ENCODE peak calls at places on chromosomes 12 and 14, in six cellular contexts. One of them, this sample, is unnamed.

GRCh38 chr12:97800561-97800960 is 338.0 kb downstream of the RMST start:
- DNase-seq in omental fat pad: no peak
- DNase-seq in prostate gland: no peak
- DNase-seq in CD8-positive, alpha-beta T cell: no peak
- DNase-seq in adrenal gland: no peak
- DNase-seq in HFF-Myc: no peak
- DNase-seq in this sample: no peak

GRCh38 chr12:753401-754237 is 1.2 kb downstream of the WNK1 start:
- DNase-seq in adrenal gland: peak; percentile 69
- DNase-seq in CD8-positive, alpha-beta T cell: peak; percentile 16
- DNase-seq in prostate gland: peak; percentile 13
- DNase-seq in omental fat pad: no peak
- DNase-seq in HFF-Myc: no peak
- DNase-seq in this sample: peak; percentile 40

GRCh38 chr12:19382111-19382526 is 57.2 kb upstream of the AEBP2 start:
- DNase-seq in adrenal gland: peak; percentile 32
- DNase-seq in CD8-positive, alpha-beta T cell: no peak
- DNase-seq in prostate gland: no peak
- DNase-seq in HFF-Myc: peak; percentile 50
- DNase-seq in omental fat pad: no peak
- DNase-seq in this sample: no peak

GRCh38 chr12:6936642-6937480 is 6.8 kb upstream of the RNU7-1 start:
- DNase-seq in prostate gland: no peak
- DNase-seq in adrenal gland: peak; percentile 53
- DNase-seq in CD8-positive, alpha-beta T cell: no peak
- DNase-seq in omental fat pad: no peak
- DNase-seq in HFF-Myc: no peak
- DNase-seq in this sample: peak; percentile 50

GRCh38 chr14:64806202-64806861 is 73.4 kb downstream of the SPTB start:
- DNase-seq in prostate gland: peak; percentile 12
- DNase-seq in omental fat pad: no peak
- DNase-seq in HFF-Myc: no peak
- DNase-seq in CD8-positive, alpha-beta T cell: no peak
- DNase-seq in adrenal gland: peak; percentile 71
- DNase-seq in this sample: no peak

GRCh38 chr14:103633391-103633790 is 4.4 kb downstream of the KLC1 start:
- DNase-seq in CD8-positive, alpha-beta T cell: no peak
- DNase-seq in HFF-Myc: no peak
- DNase-seq in adrenal gland: no peak
- DNase-seq in omental fat pad: no peak
- DNase-seq in prostate gland: no peak
- DNase-seq in this sample: no peak

GRCh38 chr12:2625267-2625666 is 169.5 kb upstream of the FKBP4 start:
- DNase-seq in CD8-positive, alpha-beta T cell: no peak
- DNase-seq in adrenal gland: no peak
- DNase-seq in HFF-Myc: no peak
- DNase-seq in omental fat pad: no peak
- DNase-seq in prostate gland: no peak
- DNase-seq in this sample: no peak

GRCh38 chr12:95318071-95318545 is 100.5 kb downstream of the VEZT start:
- DNase-seq in omental fat pad: no peak
- DNase-seq in prostate gland: peak; percentile 8
- DNase-seq in CD8-positive, alpha-beta T cell: no peak
- DNase-seq in HFF-Myc: no peak
- DNase-seq in adrenal gland: no peak
- DNase-seq in this sample: no peak

GRCh38 chr12:120090626-120091295 is 25.8 kb downstream of the RAB35 start:
- DNase-seq in CD8-positive, alpha-beta T cell: no peak
- DNase-seq in omental fat pad: no peak
- DNase-seq in prostate gland: no peak
- DNase-seq in HFF-Myc: no peak
- DNase-seq in adrenal gland: no peak
- DNase-seq in this sample: no peak

DNA sequence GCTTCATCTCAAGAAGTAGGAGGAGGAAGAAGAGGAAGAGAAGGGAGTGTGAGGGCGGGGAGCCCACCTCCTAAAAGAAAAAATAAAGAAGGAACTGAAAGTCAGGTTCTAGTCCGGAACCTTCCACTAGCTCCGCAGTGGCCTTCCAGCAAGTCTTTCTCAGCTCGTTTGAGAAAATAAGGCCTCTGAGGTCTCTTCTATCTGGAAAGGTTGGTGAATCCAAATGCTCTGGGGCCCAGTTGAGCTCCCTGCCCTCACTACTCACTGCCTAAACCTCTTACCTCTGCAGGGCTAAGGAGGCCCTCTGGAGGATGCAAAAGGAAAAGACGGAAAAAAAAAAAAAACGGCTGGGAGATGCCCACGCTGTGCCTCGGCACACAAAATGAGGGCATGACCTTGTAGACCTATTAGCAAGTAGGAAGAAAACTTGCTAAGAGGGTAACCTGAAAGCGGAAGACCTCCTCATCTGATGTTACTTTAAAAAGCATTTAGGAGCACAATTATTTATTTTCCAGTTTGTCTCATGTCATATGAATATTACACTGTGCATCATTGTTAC is 35.9 kb downstream of the FBLN5 start:
- DNase-seq in HFF-Myc: no peak
- DNase-seq in adrenal gland: no peak
- DNase-seq in prostate gland: peak; percentile 32
- DNase-seq in CD8-positive, alpha-beta T cell: no peak
- DNase-seq in omental fat pad: no peak
- DNase-seq in this sample: peak; percentile 39
- TF ChIP-seq CTCF in HFF-Myc: peak; percentile 54
- TF ChIP-seq CTCF in adrenal gland: peak; percentile 51
- TF ChIP-seq CTCF in prostate gland: peak; percentile 13
- TF ChIP-seq CTCF in CD8-positive, alpha-beta T cell: peak; percentile 56
- TF ChIP-seq CTCF in omental fat pad: no peak
- TF ChIP-seq CTCF in this sample: peak; percentile 73

DNA sequence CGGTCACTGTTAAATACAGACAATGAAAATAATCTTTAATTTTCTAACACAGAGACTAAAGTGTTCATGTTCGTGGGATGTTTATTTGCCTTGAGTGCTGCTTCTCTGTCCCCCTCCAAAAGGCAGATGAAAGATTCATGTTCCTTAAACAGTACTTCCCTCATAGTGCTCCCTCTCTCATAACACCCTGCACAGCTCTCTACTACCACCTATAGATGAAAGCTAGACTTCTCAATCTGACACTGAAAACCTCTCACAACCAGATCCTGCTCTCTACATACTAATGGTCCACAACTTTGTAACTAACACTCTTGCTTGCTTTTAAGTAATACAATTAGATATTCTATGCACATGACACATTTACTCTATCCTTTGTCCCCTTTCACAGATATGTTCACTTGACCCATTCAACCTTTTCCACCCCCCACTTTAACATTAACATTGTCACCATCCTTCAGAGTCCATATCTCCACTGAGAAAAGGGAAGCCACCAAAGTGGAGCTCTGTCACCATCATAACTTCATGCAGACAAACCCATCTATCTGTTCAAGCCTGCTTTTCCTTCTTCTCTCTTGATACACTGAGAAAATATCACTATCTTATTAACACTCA is 266.4 kb upstream of the USP15 start:
- DNase-seq in omental fat pad: no peak
- DNase-seq in prostate gland: no peak
- DNase-seq in adrenal gland: no peak
- DNase-seq in HFF-Myc: peak; percentile 0
- DNase-seq in CD8-positive, alpha-beta T cell: no peak
- DNase-seq in this sample: no peak
- TF ChIP-seq CTCF in omental fat pad: no peak
- TF ChIP-seq CTCF in prostate gland: no peak
- TF ChIP-seq CTCF in adrenal gland: peak; percentile 66
- TF ChIP-seq CTCF in HFF-Myc: peak; percentile 43
- TF ChIP-seq CTCF in CD8-positive, alpha-beta T cell: no peak
- TF ChIP-seq CTCF in this sample: peak; percentile 40

GRCh38 chr14:54671537-54671936 is 104.6 kb downstream of the SAMD4A start:
- DNase-seq in adrenal gland: no peak
- DNase-seq in prostate gland: no peak
- DNase-seq in omental fat pad: no peak
- DNase-seq in HFF-Myc: no peak
- DNase-seq in CD8-positive, alpha-beta T cell: no peak
- DNase-seq in this sample: no peak
- TF ChIP-seq CTCF in adrenal gland: no peak
- TF ChIP-seq CTCF in prostate gland: no peak
- TF ChIP-seq CTCF in omental fat pad: no peak
- TF ChIP-seq CTCF in HFF-Myc: no peak
- TF ChIP-seq CTCF in CD8-positive, alpha-beta T cell: no peak
- TF ChIP-seq CTCF in this sample: no peak

GRCh38 chr14:102500724-102501123 is 8.9 kb downstream of the ANKRD9 start:
- DNase-seq in CD8-positive, alpha-beta T cell: no peak
- DNase-seq in HFF-Myc: no peak
- DNase-seq in prostate gland: no peak
- DNase-seq in omental fat pad: no peak
- DNase-seq in adrenal gland: no peak
- DNase-seq in this sample: no peak

GRCh38 chr14:102503576-102504224 is 5.9 kb downstream of the ANKRD9 start:
- DNase-seq in HFF-Myc: no peak
- DNase-seq in adrenal gland: peak; percentile 55
- DNase-seq in prostate gland: no peak
- DNase-seq in omental fat pad: no peak
- DNase-seq in CD8-positive, alpha-beta T cell: no peak
- DNase-seq in this sample: no peak

GRCh38 chr14:102500190-102500661 is 9.3 kb downstream of the ANKRD9 start:
- DNase-seq in prostate gland: peak; percentile 88
- DNase-seq in HFF-Myc: peak; percentile 73
- DNase-seq in adrenal gland: no peak
- DNase-seq in omental fat pad: no peak
- DNase-seq in CD8-positive, alpha-beta T cell: no peak
- DNase-seq in this sample: no peak

GRCh38 chr14:102502571-102502970 is 7.0 kb downstream of the ANKRD9 start:
- DNase-seq in adrenal gland: no peak
- DNase-seq in omental fat pad: no peak
- DNase-seq in HFF-Myc: no peak
- DNase-seq in prostate gland: no peak
- DNase-seq in CD8-positive, alpha-beta T cell: no peak
- DNase-seq in this sample: no peak

DNA sequence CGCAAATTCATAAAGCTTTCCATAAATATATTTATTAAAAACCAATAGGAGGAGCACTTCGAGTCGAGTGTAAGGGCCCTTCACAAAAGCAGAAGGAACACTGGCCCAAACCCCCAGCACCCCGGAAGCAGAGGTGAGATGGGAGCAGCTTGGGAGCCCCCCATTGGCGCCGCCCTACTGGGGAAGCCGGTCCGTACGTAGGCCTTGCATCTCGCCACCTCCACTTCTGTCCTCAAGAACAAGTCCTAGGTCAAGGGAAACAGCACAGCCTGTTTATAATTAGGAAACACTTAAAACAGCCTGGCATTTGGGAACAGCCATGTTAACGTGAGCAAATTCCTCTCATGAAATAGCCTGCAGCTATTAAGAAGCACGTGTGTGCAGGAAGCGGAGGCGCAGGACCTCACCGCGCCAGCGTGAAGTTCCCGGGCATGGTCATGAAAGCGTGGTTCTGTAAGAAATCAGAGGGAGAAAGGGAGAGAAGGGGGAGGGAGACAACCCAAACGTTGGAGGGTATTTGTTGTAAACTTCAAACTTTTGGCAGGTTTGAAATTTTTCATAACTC is 7.7 kb downstream of the ANKRD9 start:
- DNase-seq in omental fat pad: no peak
- DNase-seq in prostate gland: no peak
- DNase-seq in adrenal gland: no peak
- DNase-seq in HFF-Myc: no peak
- DNase-seq in CD8-positive, alpha-beta T cell: no peak
- DNase-seq in this sample: no peak
- TF ChIP-seq CTCF in omental fat pad: no peak
- TF ChIP-seq CTCF in prostate gland: no peak
- TF ChIP-seq CTCF in adrenal gland: no peak
- TF ChIP-seq CTCF in HFF-Myc: peak; percentile 16
- TF ChIP-seq CTCF in CD8-positive, alpha-beta T cell: no peak
- TF ChIP-seq CTCF in this sample: no peak

This sample was measured in CD4-positive, alpha-beta T cell.